ENCODE peak calls at places on chromosomes 1 and 21, in four cellular contexts. R is lower lobe of right lung; P is naive thymus-derived CD4-positive, alpha-beta T cell; B is epithelial cell of esophagus. F is an unnamed sample.

GRCh38 chr21:37450385-37451044 is 83.9 kb downstream of the DYRK1A start:
- DNase-seq in R (no peak), P (no peak), B (peak; percentile 84), F (no peak)

GRCh38 chr1:22001409-22001808 is at the start of gene CELA3A:
- DNase-seq in R (no peak), P (no peak), B (no peak), F (no peak)

GRCh38 chr1:196115641-196116040 is 492.6 kb downstream of the KCNT2 start:
- DNase-seq in R (no peak), P (no peak), B (peak; percentile 64), F (no peak)

GRCh38 chr1:41573803-41574713 is 89.6 kb upstream of the EDN2 start:
- DNase-seq in R (peak; percentile 84), P (peak; percentile 60), B (peak; percentile 80), F (peak; percentile 87)

GRCh38 chr1:21511579-21512522 is 2.6 kb downstream of the ALPL start:
- DNase-seq in R (peak; percentile 77), P (no peak), B (peak; percentile 24), F (no peak)

GRCh38 chr1:170671629-170671963 is 7.7 kb downstream of the PRRX1 start:
- DNase-seq in R (no peak), P (no peak), B (no peak), F (no peak)

GRCh38 chr1:22710688-22711024 is at the start of gene EPHB2:
- DNase-seq in R (no peak), P (no peak), B (peak; percentile 53), F (peak; percentile 95)

GRCh38 chr1:59445040-59445439 is 148.1 kb downstream of the FGGY start:
- DNase-seq in R (peak; percentile 76), P (no peak), B (peak; percentile 82), F (no peak)

GRCh38 chr1:3257788-3258187 is 188.8 kb downstream of the PRDM16 start:
- DNase-seq in R (no peak), P (no peak), B (no peak), F (no peak)

GRCh38 chr21:42362700-42363099 is 3.6 kb downstream of the TFF1 start:
- DNase-seq in R (no peak), P (no peak), B (no peak), F (no peak)

GRCh38 chr1:111199881-111200801 is at the start of gene DENND2D:
- DNase-seq in R (peak; percentile 76), P (no peak), B (no peak), F (no peak)

GRCh38 chr1:177656598-177656997 is 313.3 kb downstream of the SEC16B start:
- DNase-seq in R (no peak), P (no peak), B (no peak), F (no peak)

GRCh38 chr1:2981981-2982614 is 39.2 kb upstream of the ACTRT2 start:
- DNase-seq in R (no peak), P (no peak), B (no peak), F (no peak)

GRCh38 chr1:162977944-162978568 is 91.1 kb upstream of the RGS4 start:
- DNase-seq in R (no peak), P (no peak), B (no peak), F (no peak)

GRCh38 chr1:218582646-218583045 is 237.5 kb downstream of the TGFB2 start:
- DNase-seq in R (no peak), P (no peak), B (no peak), F (no peak)

GRCh38 chr1:56477164-56478111 is 101.9 kb downstream of the PLPP3 start:
- DNase-seq in R (peak; percentile 79), P (no peak), B (no peak), F (peak; percentile 84)

GRCh38 chr1:239212841-239213240 is 173.5 kb upstream of the CHRM3 start:
- DNase-seq in R (no peak), P (no peak), B (no peak), F (no peak)

GRCh38 chr1:174074757-174075156 is 52.6 kb upstream of the RC3H1 start:
- DNase-seq in R (no peak), P (no peak), B (peak; percentile 26), F (no peak)

GRCh38 chr1:3640113-3640932 is 9.6 kb downstream of the WRAP73 start:
- DNase-seq in R (no peak), P (no peak), B (no peak), F (no peak)

GRCh38 chr1:72439036-72439435 is 156.7 kb upstream of the NEGR1 start:
- DNase-seq in R (no peak), P (no peak), B (peak; percentile 37), F (no peak)

GRCh38 chr1:176531896-176532892 is 69.2 kb downstream of the PAPPA2 start:
- DNase-seq in R (no peak), P (no peak), B (no peak), F (no peak)

GRCh38 chr1:171590022-171590421 is 32.0 kb upstream of the MYOCOS start:
- DNase-seq in R (no peak), P (no peak), B (no peak), F (no peak)

GRCh38 chr1:147539122-147539575 is 2.2 kb upstream of the BCL9 start:
- DNase-seq in R (no peak), P (no peak), B (peak; percentile 70), F (no peak)

GRCh38 chr1:106954830-106955229 is 101.6 kb upstream of the PRMT6 start:
- DNase-seq in R (no peak), P (no peak), B (no peak), F (no peak)

GRCh38 chr1:192524223-192524622 is 51.4 kb upstream of the RGS1 start:
- DNase-seq in R (no peak), P (no peak), B (no peak), F (no peak)

GRCh38 chr1:88998716-88999115 is 6.3 kb upstream of the KYAT3 start:
- DNase-seq in R (no peak), P (peak; percentile 59), B (peak; percentile 75), F (peak; percentile 62)

GRCh38 chr1:6870086-6870485 is 84.8 kb downstream of the CAMTA1 start:
- DNase-seq in R (no peak), P (no peak), B (no peak), F (no peak)

GRCh38 chr1:168991667-168992475 is 114.6 kb upstream of the ATP1B1 start:
- DNase-seq in R (no peak), P (no peak), B (peak; percentile 96), F (no peak)

GRCh38 chr21:46409641-46410406 is 48.9 kb upstream of the DIP2A start:
- DNase-seq in R (peak; percentile 12), P (no peak), B (no peak), F (no peak)

DNA sequence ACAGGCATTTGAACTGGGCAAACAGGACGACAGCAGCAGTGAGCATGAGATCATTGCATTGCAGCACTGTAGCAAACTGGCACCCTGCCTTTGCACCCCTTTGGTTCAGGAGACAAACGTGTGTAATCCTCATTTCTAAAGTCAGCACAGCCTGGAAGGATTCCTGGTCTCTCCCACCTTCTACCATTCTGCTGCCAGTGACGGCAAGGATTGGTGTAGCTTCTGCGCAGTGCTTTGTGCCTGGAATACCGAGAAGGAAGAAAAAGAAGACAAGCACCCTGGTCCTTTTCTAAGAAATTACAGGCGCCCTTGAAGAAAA is 805.3 kb downstream of the USP25 start:
- DNase-seq in R (peak; percentile 54), P (no peak), B (peak; percentile 82), F (no peak)
- H3K4me3 ChIP-seq in R (peak overlapping the region; percentile 45), P (no peak overlapping the region), B (peak overlapping the region; percentile 58), F (no peak overlapping the region)

GRCh38 chr1:197913495-197914276 is 3.5 kb upstream of the LHX9 start:
- DNase-seq in R (no peak), P (no peak), B (no peak), F (peak; percentile 17)

GRCh38 chr1:197915797-197916686 is 1.1 kb upstream of the LHX9 start:
- DNase-seq in R (peak; percentile 58), P (no peak), B (peak; percentile 61), F (peak; percentile 91)

GRCh38 chr1:197917553-197917812 is 311 bp downstream of the LHX9 start:
- DNase-seq in R (no peak), P (no peak), B (no peak), F (peak; percentile 51)

GRCh38 chr1:197914510-197914909 is 2.7 kb upstream of the LHX9 start:
- DNase-seq in R (no peak), P (no peak), B (no peak), F (peak; percentile 44)

GRCh38 chr1:197915217-197915616 is 2.0 kb upstream of the LHX9 start:
- DNase-seq in R (no peak), P (no peak), B (no peak), F (peak; percentile 29)
- H3K4me3 ChIP-seq in R (no peak overlapping the region), P (no peak overlapping the region), B (no peak overlapping the region), F (no peak overlapping the region)

DNA sequence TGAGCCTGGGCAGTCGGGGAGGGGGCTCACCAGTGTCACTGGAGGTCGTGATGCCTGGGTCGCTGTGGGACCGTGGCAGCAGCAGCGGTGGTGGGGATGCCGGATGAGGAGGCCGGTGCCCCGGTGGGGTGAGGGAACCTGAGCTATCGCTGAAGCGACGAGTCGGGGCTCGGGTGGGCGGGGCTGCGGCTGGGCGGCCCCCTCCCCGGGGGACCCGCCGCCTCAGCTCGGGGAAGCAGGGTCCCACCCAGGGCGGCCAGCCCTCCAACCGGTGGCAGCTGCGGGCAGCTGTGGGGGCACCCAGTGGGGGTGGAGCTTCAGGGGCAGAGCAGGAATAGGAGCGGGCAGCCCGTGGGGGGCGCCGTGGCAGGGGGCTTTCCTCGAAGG is 5.0 kb downstream of the ENTREP3 start:
- DNase-seq in R (no peak), P (no peak), B (no peak), F (peak; percentile 90)
- H3K4me3 ChIP-seq in R (peak overlapping the region; percentile 39), P (peak overlapping the region; percentile 54), B (peak overlapping the region; percentile 16), F (peak overlapping the region; percentile 82)

GRCh38 chr1:202014915-202015676 is 4.7 kb downstream of the ELF3 start:
- DNase-seq in R (no peak), P (no peak), B (peak; percentile 63), F (no peak)

GRCh38 chr1:202014060-202014459 is 3.7 kb downstream of the ELF3 start:
- DNase-seq in R (no peak), P (no peak), B (no peak), F (no peak)

GRCh38 chr1:202012544-202013478 is 2.4 kb downstream of the ELF3 start:
- DNase-seq in R (no peak), P (no peak), B (no peak), F (peak; percentile 47)

GRCh38 chr1:202011994-202012393 is 1.6 kb downstream of the ELF3 start:
- DNase-seq in R (no peak), P (no peak), B (no peak), F (no peak)

GRCh38 chr1:202013601-202014000 is 3.2 kb downstream of the ELF3 start:
- DNase-seq in R (no peak), P (no peak), B (no peak), F (no peak)
- H3K4me3 ChIP-seq in R (peak overlapping the region; percentile 57), P (no peak overlapping the region), B (no peak overlapping the region), F (no peak overlapping the region)

F was measured in H7.